ENCODE peak calls at places on chromosomes 7 and 10, in four cellular contexts. One of them, this sample, is unnamed.

GRCh38 chr10:60031664-60032063 is 125.3 kb upstream of the CCDC6 start:
- DNase-seq in stimulated activated CD4-positive, alpha-beta T cell treated with anti-CD3 and anti-CD28 coated beads, Interleukin-15, amount 100 ng/mL, for 24 hours: no peak
- DNase-seq in psoas muscle: no peak
- DNase-seq in endothelial cell: no peak
- DNase-seq in this sample: no peak

GRCh38 chr7:30717181-30717580 is 34.8 kb upstream of the INMT start:
- DNase-seq in stimulated activated CD4-positive, alpha-beta T cell treated with anti-CD3 and anti-CD28 coated beads, Interleukin-15, amount 100 ng/mL, for 24 hours: no peak
- DNase-seq in psoas muscle: no peak
- DNase-seq in endothelial cell: no peak
- DNase-seq in this sample: no peak

GRCh38 chr7:107105591-107106245 is 61.2 kb downstream of the PRKAR2B start:
- DNase-seq in stimulated activated CD4-positive, alpha-beta T cell treated with anti-CD3 and anti-CD28 coated beads, Interleukin-15, amount 100 ng/mL, for 24 hours: no peak
- DNase-seq in psoas muscle: no peak
- DNase-seq in endothelial cell: no peak
- DNase-seq in this sample: no peak

GRCh38 chr7:247166-247565 is 42.8 kb upstream of the FOXL3 start:
- DNase-seq in psoas muscle: no peak
- DNase-seq in endothelial cell: no peak
- DNase-seq in stimulated activated CD4-positive, alpha-beta T cell treated with anti-CD3 and anti-CD28 coated beads, Interleukin-15, amount 100 ng/mL, for 24 hours: no peak
- DNase-seq in this sample: no peak

GRCh38 chr10:109978481-109978880 is 29.3 kb upstream of the ADD3 start:
- DNase-seq in stimulated activated CD4-positive, alpha-beta T cell treated with anti-CD3 and anti-CD28 coated beads, Interleukin-15, amount 100 ng/mL, for 24 hours: peak; percentile 74
- DNase-seq in endothelial cell: peak; percentile 65
- DNase-seq in psoas muscle: no peak
- DNase-seq in this sample: no peak

GRCh38 chr7:33452805-33453502 is 323.6 kb downstream of the BBS9 start:
- DNase-seq in endothelial cell: no peak
- DNase-seq in stimulated activated CD4-positive, alpha-beta T cell treated with anti-CD3 and anti-CD28 coated beads, Interleukin-15, amount 100 ng/mL, for 24 hours: no peak
- DNase-seq in psoas muscle: no peak
- DNase-seq in this sample: no peak

GRCh38 chr7:137935849-137936508 is 65.9 kb downstream of the CREB3L2 start:
- DNase-seq in endothelial cell: no peak
- DNase-seq in stimulated activated CD4-positive, alpha-beta T cell treated with anti-CD3 and anti-CD28 coated beads, Interleukin-15, amount 100 ng/mL, for 24 hours: no peak
- DNase-seq in psoas muscle: no peak
- DNase-seq in this sample: no peak

GRCh38 chr7:21566094-21566493 is 23.3 kb downstream of the DNAH11 start:
- DNase-seq in stimulated activated CD4-positive, alpha-beta T cell treated with anti-CD3 and anti-CD28 coated beads, Interleukin-15, amount 100 ng/mL, for 24 hours: no peak
- DNase-seq in psoas muscle: no peak
- DNase-seq in endothelial cell: no peak
- DNase-seq in this sample: no peak

GRCh38 chr10:32148864-32149256 is 92.6 kb upstream of the KIF5B start:
- DNase-seq in psoas muscle: no peak
- DNase-seq in endothelial cell: no peak
- DNase-seq in stimulated activated CD4-positive, alpha-beta T cell treated with anti-CD3 and anti-CD28 coated beads, Interleukin-15, amount 100 ng/mL, for 24 hours: no peak
- DNase-seq in this sample: no peak

GRCh38 chr7:42137941-42138340 is 99.1 kb downstream of the GLI3 start:
- DNase-seq in psoas muscle: no peak
- DNase-seq in stimulated activated CD4-positive, alpha-beta T cell treated with anti-CD3 and anti-CD28 coated beads, Interleukin-15, amount 100 ng/mL, for 24 hours: no peak
- DNase-seq in endothelial cell: no peak
- DNase-seq in this sample: no peak

GRCh38 chr7:105581066-105581811 is at the start of gene EFCAB10:
- DNase-seq in endothelial cell: peak; percentile 84
- DNase-seq in stimulated activated CD4-positive, alpha-beta T cell treated with anti-CD3 and anti-CD28 coated beads, Interleukin-15, amount 100 ng/mL, for 24 hours: peak; percentile 76
- DNase-seq in psoas muscle: peak; percentile 63
- DNase-seq in this sample: peak; percentile 89

GRCh38 chr10:6977641-6978627 is 397.9 kb upstream of the PRKCQ start:
- DNase-seq in psoas muscle: no peak
- DNase-seq in endothelial cell: no peak
- DNase-seq in stimulated activated CD4-positive, alpha-beta T cell treated with anti-CD3 and anti-CD28 coated beads, Interleukin-15, amount 100 ng/mL, for 24 hours: no peak
- DNase-seq in this sample: no peak

GRCh38 chr10:16948335-16948734 is 131.1 kb upstream of the RSU1 start:
- DNase-seq in psoas muscle: no peak
- DNase-seq in endothelial cell: no peak
- DNase-seq in stimulated activated CD4-positive, alpha-beta T cell treated with anti-CD3 and anti-CD28 coated beads, Interleukin-15, amount 100 ng/mL, for 24 hours: no peak
- DNase-seq in this sample: no peak

GRCh38 chr7:51141451-51141971 is 175.1 kb downstream of the COBL start:
- DNase-seq in endothelial cell: peak; percentile 22
- DNase-seq in psoas muscle: no peak
- DNase-seq in stimulated activated CD4-positive, alpha-beta T cell treated with anti-CD3 and anti-CD28 coated beads, Interleukin-15, amount 100 ng/mL, for 24 hours: no peak
- DNase-seq in this sample: peak; percentile 53

GRCh38 chr7:117323877-117324699 is 1.2 kb upstream of the WNT2 start:
- DNase-seq in stimulated activated CD4-positive, alpha-beta T cell treated with anti-CD3 and anti-CD28 coated beads, Interleukin-15, amount 100 ng/mL, for 24 hours: no peak
- DNase-seq in endothelial cell: peak; percentile 34
- DNase-seq in psoas muscle: peak; percentile 51
- DNase-seq in this sample: peak; percentile 55

GRCh38 chr7:35353481-35353880 is 99.6 kb upstream of the TBX20 start:
- DNase-seq in endothelial cell: no peak
- DNase-seq in stimulated activated CD4-positive, alpha-beta T cell treated with anti-CD3 and anti-CD28 coated beads, Interleukin-15, amount 100 ng/mL, for 24 hours: no peak
- DNase-seq in psoas muscle: no peak
- DNase-seq in this sample: no peak

GRCh38 chr7:123533929-123534382 is 439 bp downstream of the IQUB start:
- DNase-seq in endothelial cell: no peak
- DNase-seq in psoas muscle: no peak
- DNase-seq in stimulated activated CD4-positive, alpha-beta T cell treated with anti-CD3 and anti-CD28 coated beads, Interleukin-15, amount 100 ng/mL, for 24 hours: peak; percentile 17
- DNase-seq in this sample: no peak

GRCh38 chr10:43671659-43672555 is 23.2 kb upstream of the ZNF32 start:
- DNase-seq in stimulated activated CD4-positive, alpha-beta T cell treated with anti-CD3 and anti-CD28 coated beads, Interleukin-15, amount 100 ng/mL, for 24 hours: peak; percentile 48
- DNase-seq in psoas muscle: no peak
- DNase-seq in endothelial cell: peak; percentile 62
- DNase-seq in this sample: peak; percentile 85